ENCODE peak calls at places on chromosomes 11 and 22, in five cellular contexts. V, H, P, D and Y are unnamed samples.

GRCh38 chr22:46319319-46319718 is 16.2 kb upstream of the TRMU start:
- DNase-seq in H (no peak), P (no peak), V (no peak), D (no peak), Y (no peak)

GRCh38 chr11:64303109-64304031 is 2.0 kb upstream of the ESRRA start:
- DNase-seq in H (no peak), D (no peak), V (no peak), P (no peak), Y (no peak)

GRCh38 chr11:107592256-107592655 is 1.3 kb downstream of the ELMOD1 start:
- DNase-seq in P (no peak), V (no peak), D (no peak), H (no peak), Y (no peak)

GRCh38 chr22:24181088-24181995 is at the start of gene SUSD2:
- DNase-seq in D (no peak), P (no peak), V (no peak), H (no peak), Y (peak)

GRCh38 chr22:40396882-40397281 is 26.5 kb downstream of the SGSM3 start:
- DNase-seq in D (no peak), H (peak), P (peak), V (no peak), Y (peak)

GRCh38 chr11:47395225-47396048 is 13.0 kb upstream of the SLC39A13 start:
- DNase-seq in D (no peak), V (no peak), H (no peak), P (no peak), Y (no peak)

GRCh38 chr11:86011175-86011574 is 57.7 kb downstream of the PICALM start:
- DNase-seq in P (no peak), V (no peak), H (no peak), D (no peak), Y (no peak)

GRCh38 chr22:38110008-38110862 is at the start of gene BAIAP2L2:
- DNase-seq in H (peak), V (no peak), D (no peak), P (no peak), Y (no peak)

GRCh38 chr22:41619979-41620645 is 731 bp downstream of the DESI1 start:
- DNase-seq in D (peak), V (peak), P (peak), H (peak), Y (peak)

GRCh38 chr11:1822648-1823375 is 12.0 kb upstream of the SYT8 start:
- DNase-seq in V (no peak), P (no peak), H (no peak), D (no peak), Y (peak)

GRCh38 chr11:35111171-35112055 is 27.6 kb upstream of the CD44 start:
- DNase-seq in P (peak), D (no peak), H (no peak), V (no peak), Y (peak)